ENCODE peak calls at places on chromosomes 13 and 19, in six cellular contexts. K is progenitor cell of endocrine pancreas, Q is GM12865, O is fibroblast of lung, Y is PC-9, V is neural progenitor cell. P is an unnamed sample.

GRCh38 chr19:39351537-39352037 is 9.4 kb downstream of the SAMD4B start:
- DNase-seq in Y (no peak), V (no peak), Q (peak), O (peak), K (no peak), P (no peak)

GRCh38 chr13:47680752-47681151 is 320.3 kb downstream of the SUCLA2 start:
- DNase-seq in V (no peak), K (no peak), Y (no peak), Q (no peak), O (peak), P (peak)

GRCh38 chr13:33116321-33117010 is 100.2 kb downstream of the KL start:
- DNase-seq in V (no peak), K (no peak), O (no peak), Y (no peak), Q (no peak), P (no peak)

GRCh38 chr13:93903909-93904308 is 575.6 kb downstream of the DCT start:
- DNase-seq in O (peak), Q (no peak), K (no peak), V (no peak), Y (no peak), P (no peak)

GRCh38 chr19:11639245-11639601 is 41.9 kb downstream of the ZNF627 start:
- DNase-seq in O (no peak), K (no peak), V (no peak), Y (no peak), Q (no peak), P (no peak)

GRCh38 chr19:29715695-29716581 is 877 bp upstream of the C19orf12 start:
- DNase-seq in Y (no peak), V (no peak), O (peak), Q (peak), K (no peak), P (peak)

GRCh38 chr13:21668665-21669599 is 1.9 kb upstream of the FGF9 start:
- DNase-seq in Q (peak), K (peak), V (peak), O (peak), Y (no peak), P (no peak)

GRCh38 chr19:7975037-7975436 is 30.4 kb downstream of the ELAVL1 start:
- DNase-seq in Y (no peak), O (no peak), Q (no peak), K (no peak), V (no peak), P (no peak)

GRCh38 chr13:112843392-112844250 is 125.4 kb upstream of the MCF2L start:
- DNase-seq in V (no peak), K (no peak), O (no peak), Q (no peak), Y (no peak), P (no peak)

GRCh38 chr19:33400856-33401682 is 27.6 kb downstream of the CEBPG start:
- DNase-seq in V (no peak), K (no peak), Q (no peak), Y (no peak), O (no peak), P (no peak)

GRCh38 chr19:9885077-9885552 is 50.0 kb downstream of the PIN1 start:
- DNase-seq in Q (no peak), K (no peak), O (peak), Y (no peak), V (no peak), P (peak)

GRCh38 chr13:52599853-52600603 is 42.2 kb upstream of the HNRNPA1L2 start:
- DNase-seq in K (peak), Q (peak), O (peak), Y (no peak), V (peak), P (peak)

GRCh38 chr13:22049384-22049783 is 378.5 kb downstream of the FGF9 start:
- DNase-seq in K (no peak), Q (no peak), O (peak), Y (no peak), V (no peak), P (no peak)

GRCh38 chr19:48403606-48404005 is 10.1 kb downstream of the GRIN2D start:
- DNase-seq in K (no peak), Y (peak), O (peak), Q (peak), V (peak), P (peak)

GRCh38 chr19:16019691-16020448 is 56.4 kb upstream of the TPM4 start:
- DNase-seq in Q (no peak), K (no peak), V (no peak), O (no peak), Y (no peak), P (no peak)

GRCh38 chr13:49952168-49952567 is 16.0 kb upstream of the SPRYD7 start:
- DNase-seq in K (no peak), V (no peak), Y (no peak), Q (no peak), O (no peak), P (no peak)

GRCh38 chr13:81927347-81927746 is 1586.4 kb upstream of the SPRY2 start:
- DNase-seq in Y (no peak), O (no peak), K (no peak), V (peak), Q (no peak), P (peak)
- TF ChIP-seq CTCF in Y (no peak), O (no peak), K (peak), V (peak), Q (no peak), P (no peak)

DNA sequence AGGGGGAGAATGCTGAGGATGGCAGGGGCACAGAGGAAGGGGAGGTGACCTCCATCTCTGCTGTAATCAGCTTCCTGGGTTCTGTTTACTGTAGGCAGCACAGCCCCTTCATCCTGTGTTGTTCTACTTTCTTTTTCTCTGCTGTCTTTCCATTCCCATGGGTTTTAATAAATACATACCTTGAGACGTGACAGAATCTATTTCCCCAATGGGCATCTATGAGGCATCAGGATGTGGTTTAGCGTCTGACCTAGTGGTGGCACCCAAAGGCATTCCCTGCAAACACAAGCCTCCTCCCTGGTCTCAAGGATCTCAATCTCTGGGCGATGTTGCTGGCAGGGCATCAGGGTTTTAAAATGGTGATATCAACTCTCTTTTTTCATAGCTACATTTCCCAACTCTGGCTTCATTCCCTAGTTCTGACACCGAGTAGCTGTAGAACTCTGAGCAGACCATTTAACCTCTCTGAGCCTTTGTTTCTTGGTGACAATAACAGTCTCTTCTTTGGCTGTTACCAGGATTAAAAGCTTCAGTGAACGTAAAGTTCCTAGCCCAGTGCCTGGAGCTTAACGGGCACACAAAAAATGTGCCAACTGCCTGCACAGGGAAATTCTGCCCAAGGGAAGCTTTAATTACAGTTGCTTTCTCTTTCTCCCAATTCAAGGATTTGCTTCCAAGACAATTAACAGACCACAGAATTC is 60.9 kb downstream of the ALOX5AP start:
- DNase-seq in Q (peak), K (no peak), Y (peak), V (no peak), O (peak), P (peak)
- TF ChIP-seq CTCF in Q (no peak), K (no peak), Y (no peak), V (no peak), O (no peak), P (no peak)

GRCh38 chr13:109500146-109500773 is 286.1 kb downstream of the IRS2 start:
- DNase-seq in O (peak), Y (no peak), V (peak), K (no peak), Q (no peak), P (no peak)
- TF ChIP-seq CTCF in O (no peak), Y (no peak), V (peak), K (no peak), Q (no peak), P (no peak)

GRCh38 chr19:45526971-45527370 is 19.7 kb downstream of the VASP start:
- DNase-seq in Y (no peak), K (no peak), V (no peak), O (no peak), Q (no peak), P (no peak)

GRCh38 chr19:45527731-45528130 is 20.5 kb downstream of the VASP start:
- DNase-seq in Y (no peak), K (no peak), O (no peak), Q (no peak), V (peak), P (no peak)

GRCh38 chr19:45524575-45525129 is 17.4 kb downstream of the VASP start:
- DNase-seq in V (no peak), Y (no peak), K (no peak), Q (no peak), O (no peak), P (no peak)

GRCh38 chr19:45528149-45528743 is 21.0 kb downstream of the VASP start:
- DNase-seq in K (peak), V (peak), O (peak), Y (peak), Q (no peak), P (peak)

GRCh38 chr19:45526143-45526542 is 18.9 kb downstream of the VASP start:
- DNase-seq in K (no peak), O (peak), V (peak), Y (peak), Q (no peak), P (peak)
- TF ChIP-seq CTCF in K (no peak), O (no peak), V (no peak), Y (no peak), Q (no peak), P (no peak)